ENCODE peak calls at places on chromosome 3, in five cellular contexts. F, K, J, Q and U are unnamed samples.

GRCh38 chr3:102733811-102734574 is 299.2 kb downstream of the ZPLD1 start:
- DNase-seq in J (no peak), Q (no peak), K (no peak), F (peak; percentile 28), U (peak; percentile 56)

GRCh38 chr3:167813169-167814123 is 77.9 kb downstream of the SERPINI1 start:
- DNase-seq in Q (no peak), J (no peak), F (no peak), K (no peak), U (no peak)

GRCh38 chr3:36866358-36866757 is 78.5 kb downstream of the TRANK1 start:
- DNase-seq in F (peak; percentile 16), Q (no peak), K (no peak), J (peak; percentile 5), U (no peak)

GRCh38 chr3:11390411-11391171 is 118.4 kb downstream of the ATG7 start:
- DNase-seq in J (peak; percentile 22), K (no peak), F (no peak), Q (no peak), U (no peak)

GRCh38 chr3:152123457-152123856 is 145.3 kb upstream of the MBNL1 start:
- DNase-seq in J (no peak), Q (no peak), K (no peak), F (no peak), U (no peak)

GRCh38 chr3:48601622-48601994 is 6.5 kb upstream of the COL7A1 start:
- DNase-seq in J (no peak), F (no peak), Q (no peak), K (no peak), U (no peak)

GRCh38 chr3:51371943-51372557 is 13.0 kb upstream of the MANF start:
- DNase-seq in F (peak; percentile 37), K (no peak), J (peak; percentile 74), Q (peak; percentile 66), U (no peak)

GRCh38 chr3:52842424-52842823 is 7.6 kb upstream of the MUSTN1 start:
- DNase-seq in J (no peak), Q (no peak), F (no peak), K (no peak), U (no peak)

GRCh38 chr3:117537949-117538348 is 828.4 kb downstream of the TUSC7 start:
- DNase-seq in J (no peak), Q (no peak), K (no peak), F (no peak), U (no peak)

GRCh38 chr3:41120461-41120860 is 78.8 kb upstream of the CTNNB1 start:
- DNase-seq in Q (no peak), J (no peak), K (no peak), F (no peak), U (no peak)

GRCh38 chr3:184165548-184165947 is 9.1 kb upstream of the AP2M1 start:
- DNase-seq in Q (no peak), J (no peak), K (no peak), F (no peak), U (no peak)

GRCh38 chr3:147391726-147392082 is 14.6 kb downstream of the ZIC4 start:
- DNase-seq in J (no peak), K (no peak), Q (no peak), F (no peak), U (no peak)

GRCh38 chr3:124887177-124887995 is at the start of gene ITGB5:
- DNase-seq in F (no peak), K (no peak), J (peak; percentile 88), Q (peak; percentile 83), U (peak; percentile 43)

GRCh38 chr3:141368925-141369794 is 856 bp downstream of the ZBTB38 start:
- DNase-seq in Q (no peak), F (peak; percentile 72), J (peak; percentile 85), K (no peak), U (no peak)

GRCh38 chr3:3665546-3665945 is 133.7 kb upstream of the LRRN1 start:
- DNase-seq in F (no peak), J (no peak), K (no peak), Q (no peak), U (no peak)

GRCh38 chr3:72590732-72591192 is 257.5 kb downstream of the SHQ1 start:
- DNase-seq in F (no peak), Q (no peak), J (no peak), K (no peak), U (no peak)

GRCh38 chr3:192515661-192516040 is 211.7 kb downstream of the FGF12 start:
- DNase-seq in K (no peak), J (no peak), F (no peak), Q (no peak), U (no peak)

GRCh38 chr3:159953320-159953719 is 35.3 kb upstream of the IL12A start:
- DNase-seq in J (no peak), K (no peak), Q (no peak), F (no peak), U (no peak)

GRCh38 chr3:38985581-38985980 is 66.2 kb downstream of the SCN11A start:
- DNase-seq in J (peak; percentile 93), K (no peak), Q (no peak), F (peak; percentile 38), U (peak; percentile 30)

GRCh38 chr3:107493134-107493533 is 29.6 kb upstream of the BBX start:
- DNase-seq in K (no peak), J (no peak), Q (no peak), F (no peak), U (no peak)

GRCh38 chr3:43503067-43503728 is 118.6 kb downstream of the ANO10 start:
- DNase-seq in K (no peak), F (peak; percentile 18), Q (no peak), J (peak; percentile 47), U (no peak)

GRCh38 chr3:170233532-170233931 is 11.3 kb downstream of the PRKCI start:
- DNase-seq in K (no peak), Q (peak; percentile 76), J (peak; percentile 85), F (no peak), U (peak; percentile 44)

GRCh38 chr3:157669403-157669802 is 166.2 kb upstream of the VEPH1 start:
- DNase-seq in Q (no peak), F (no peak), J (no peak), K (no peak), U (peak; percentile 26)

GRCh38 chr3:195548496-195548895 is 5.4 kb upstream of the PPP1R2 start:
- DNase-seq in F (no peak), J (no peak), Q (no peak), K (no peak), U (no peak)

GRCh38 chr3:39189648-39190269 is 2.6 kb downstream of the XIRP1 start:
- DNase-seq in Q (peak; percentile 79), F (no peak), J (peak; percentile 74), K (peak; percentile 10), U (no peak)

GRCh38 chr3:172259191-172259590 is 189.1 kb downstream of the GHSR start:
- DNase-seq in K (no peak), J (no peak), F (no peak), Q (no peak), U (no peak)